ENCODE peak calls at places on chromosomes 1 and 21, in four cellular contexts. D, N, Y and S are unnamed samples.

GRCh38 chr1:112325504-112325903 is 70.5 kb upstream of the CTTNBP2NL start:
- DNase-seq in D (no peak), N (no peak), Y (no peak), S (no peak)

GRCh38 chr21:44893948-44894656 is 20.6 kb upstream of the PTTG1IP start:
- DNase-seq in D (no peak), N (no peak), Y (no peak), S (no peak)

GRCh38 chr1:47689894-47690293 is 252.1 kb downstream of the FOXD2 start:
- DNase-seq in D (no peak), N (no peak), Y (no peak), S (no peak)

GRCh38 chr21:37503848-37504467 is 137.4 kb downstream of the DYRK1A start:
- DNase-seq in D (no peak), N (peak), Y (no peak), S (no peak)

GRCh38 chr1:59151387-59151761 is 145.5 kb upstream of the FGGY start:
- DNase-seq in D (no peak), N (no peak), Y (no peak), S (no peak)

GRCh38 chr1:12153181-12153785 is 13.5 kb upstream of the TNFRSF1B start:
- DNase-seq in D (no peak), N (no peak), Y (peak), S (no peak)

GRCh38 chr1:48216941-48217340 is 5.6 kb upstream of the SLC5A9 start:
- DNase-seq in D (peak), N (no peak), Y (no peak), S (peak)

GRCh38 chr1:51936531-51936930 is 54.0 kb downstream of the RAB3B start:
- DNase-seq in D (peak), N (no peak), Y (no peak), S (no peak)

GRCh38 chr1:26922901-26923300 is 1.4 kb downstream of the NUDC start:
- DNase-seq in D (no peak), N (peak), Y (no peak), S (no peak)

GRCh38 chr21:41879190-41879998 is at the start of gene PRDM15:
- DNase-seq in D (peak), N (peak), Y (no peak), S (peak)

GRCh38 chr1:235734335-235734734 is 84.8 kb upstream of the GNG4 start:
- DNase-seq in D (no peak), N (peak), Y (no peak), S (no peak)

GRCh38 chr1:56077223-56077622 is 502.1 kb downstream of the PLPP3 start:
- DNase-seq in D (no peak), N (no peak), Y (no peak), S (no peak)

DNA sequence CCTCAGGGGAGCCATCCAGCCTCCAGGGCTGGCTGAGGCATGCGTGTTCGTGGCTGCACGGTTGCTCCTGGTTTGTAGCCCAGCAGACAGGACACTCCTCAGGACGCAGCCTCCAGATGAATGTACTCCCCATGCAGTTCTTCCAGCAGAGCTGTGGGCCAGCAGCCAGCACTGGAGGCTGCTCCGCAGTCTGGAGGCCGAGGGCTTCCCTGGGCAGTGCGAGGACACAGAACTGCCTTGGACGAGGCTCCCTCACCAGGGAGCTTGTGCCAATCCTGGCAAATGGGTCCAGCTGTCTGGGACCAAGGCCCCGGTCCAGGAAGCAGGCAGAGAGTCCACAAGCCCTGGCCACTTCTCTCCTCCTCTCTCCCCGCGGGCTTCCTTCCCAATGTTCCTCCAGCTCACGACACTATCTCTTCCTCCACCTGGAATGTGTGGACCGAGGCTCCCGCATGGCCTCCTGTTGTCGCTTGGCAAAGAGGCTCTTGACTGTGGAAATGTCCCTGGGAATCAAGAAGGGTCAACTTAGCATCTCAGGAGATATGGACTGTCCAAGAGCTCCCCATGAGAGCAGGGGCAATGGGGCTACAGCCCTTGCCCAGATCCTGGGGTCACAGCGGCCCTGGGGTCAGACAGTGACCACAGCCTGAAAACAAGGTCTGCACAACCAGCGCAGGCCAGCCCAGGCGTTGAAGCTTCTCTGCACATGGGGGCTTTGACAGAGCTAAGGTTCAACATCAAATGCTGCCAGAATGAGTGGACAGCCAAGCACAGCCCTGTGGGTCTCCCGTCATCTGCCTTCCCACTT is 5.3 kb downstream of the EDN2 start:
- DNase-seq in D (no peak), N (no peak), Y (no peak), S (no peak)
- TF ChIP-seq TARDBP in D (no peak), N (no peak), Y (no peak), S (no peak)

GRCh38 chr1:68197891-68198290 is 34.4 kb downstream of the WLS start:
- DNase-seq in D (no peak), N (peak), Y (no peak), S (no peak)
- TF ChIP-seq BHLHE40 in D (no peak), N (peak), Y (no peak), S (no peak)

GRCh38 chr1:23651069-23651808 is 40.4 kb upstream of the RPL11 start:
- DNase-seq in D (peak), N (no peak), Y (no peak), S (no peak)
- TF ChIP-seq SP1 in D (no peak), N (no peak), Y (no peak), S (no peak)

GRCh38 chr1:100440075-100440809 is 87.9 kb downstream of the CDC14A start:
- DNase-seq in D (peak), N (peak), Y (no peak), S (no peak)
- TF ChIP-seq TARDBP in D (no peak), N (no peak), Y (no peak), S (no peak)

DNA sequence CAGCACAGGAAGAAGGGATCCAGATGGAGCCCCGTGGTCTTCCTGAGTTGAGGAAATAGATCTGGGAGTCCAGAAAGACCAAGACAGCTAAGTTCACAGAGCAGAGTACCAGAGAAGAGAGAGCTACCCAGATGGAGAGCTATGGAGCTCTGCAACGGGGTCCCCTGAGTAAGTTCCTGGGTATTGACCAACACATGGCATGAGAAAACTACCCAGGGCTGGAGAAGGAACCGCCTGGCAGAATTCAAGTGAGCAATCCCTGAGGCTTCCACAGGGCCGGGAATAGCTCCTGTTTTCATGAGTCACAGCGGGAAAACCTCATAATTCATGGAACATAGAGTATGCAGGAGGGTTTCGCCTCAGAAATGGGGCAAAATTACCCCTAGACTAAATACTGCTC is 19.7 kb downstream of the STPG1 start:
- DNase-seq in D (no peak), N (no peak), Y (no peak), S (no peak)
- TF ChIP-seq BHLHE40 in D (no peak), N (no peak), Y (no peak), S (no peak)

GRCh38 chr1:181038399-181038873 is 4.7 kb downstream of the MR1 start:
- DNase-seq in D (peak), N (peak), Y (no peak), S (peak)

GRCh38 chr1:181028241-181029014 is 5.4 kb upstream of the MR1 start:
- DNase-seq in D (no peak), N (no peak), Y (no peak), S (no peak)

GRCh38 chr1:181033128-181033798 is 520 bp upstream of the MR1 start:
- DNase-seq in D (peak), N (no peak), Y (peak), S (no peak)

GRCh38 chr1:181036107-181036843 is 2.5 kb downstream of the MR1 start:
- DNase-seq in D (peak), N (no peak), Y (no peak), S (no peak)

GRCh38 chr1:181033799-181034391 is at the start of gene MR1:
- DNase-seq in D (peak), N (peak), Y (peak), S (peak)
- TF ChIP-seq SP1 in D (no peak), N (no peak), Y (no peak), S (no peak)